ENCODE peak calls at places on chromosomes 16 and 17, in ten cellular contexts. X, D, I, Z, G, H, W, P, C and V are unnamed samples.

GRCh38 chr17:32970281-32970680 is 21.4 kb upstream of the SPACA3 start:
- ATAC-seq in X (peak), D (no peak), I (no peak), Z (peak), G (peak), H (no peak), W (no peak), P (no peak), C (no peak), V (no peak)

GRCh38 chr16:76201385-76201784 is 75.8 kb upstream of the CNTNAP4 start:
- ATAC-seq in X (no peak), D (no peak), I (no peak), Z (no peak), G (no peak), H (no peak), W (no peak), P (no peak), C (no peak), V (no peak)

GRCh38 chr16:87593710-87594258 is 8.5 kb upstream of the JPH3 start:
- ATAC-seq in X (no peak), D (no peak), I (no peak), Z (no peak), G (no peak), H (no peak), W (no peak), P (no peak), C (no peak), V (no peak)

GRCh38 chr16:86272744-86273143 is 237.6 kb upstream of the FOXF1 start:
- ATAC-seq in X (no peak), D (no peak), I (no peak), Z (no peak), G (no peak), H (no peak), W (no peak), P (no peak), C (no peak), V (no peak)

GRCh38 chr17:66915204-66915611 is 49.3 kb upstream of the CACNG4 start:
- ATAC-seq in X (no peak), D (no peak), I (peak), Z (peak), G (no peak), H (no peak), W (no peak), P (peak), C (no peak), V (no peak)

GRCh38 chr16:14150796-14151195 is 79.7 kb downstream of the MRTFB start:
- ATAC-seq in X (no peak), D (no peak), I (no peak), Z (no peak), G (no peak), H (no peak), W (no peak), P (no peak), C (no peak), V (no peak)

GRCh38 chr17:71482625-71483024 is 638.2 kb upstream of the SOX9 start:
- ATAC-seq in X (no peak), D (no peak), I (no peak), Z (no peak), G (no peak), H (no peak), W (no peak), P (no peak), C (no peak), V (no peak)

GRCh38 chr16:1163567-1164055 is 10.7 kb downstream of the CACNA1H start:
- ATAC-seq in X (no peak), D (no peak), I (no peak), Z (no peak), G (no peak), H (no peak), W (no peak), P (no peak), C (no peak), V (no peak)

GRCh38 chr17:28343491-28343932 is 8.0 kb downstream of the TNFAIP1 start:
- ATAC-seq in X (peak), D (peak), I (no peak), Z (no peak), G (no peak), H (peak), W (peak), P (no peak), C (no peak), V (peak)

GRCh38 chr16:79497951-79498350 is 102.6 kb downstream of the MAF start:
- ATAC-seq in X (peak), D (no peak), I (no peak), Z (no peak), G (peak), H (no peak), W (no peak), P (no peak), C (peak), V (no peak)

GRCh38 chr16:68470461-68471150 is 22.3 kb upstream of the SMPD3 start:
- ATAC-seq in X (peak), D (peak), I (peak), Z (peak), G (peak), H (peak), W (peak), P (peak), C (peak), V (peak)

GRCh38 chr16:88358033-88358481 is 24.7 kb upstream of the ZNF469 start:
- ATAC-seq in X (no peak), D (no peak), I (no peak), Z (no peak), G (no peak), H (no peak), W (no peak), P (no peak), C (no peak), V (peak)

GRCh38 chr16:27080870-27081269 is 14.1 kb downstream of the C16orf82 start:
- ATAC-seq in X (no peak), D (no peak), I (no peak), Z (peak), G (no peak), H (no peak), W (no peak), P (no peak), C (no peak), V (no peak)